ENCODE peak calls at places on chromosomes 16 and 17, in six cellular contexts. One of them, this sample, is unnamed.

GRCh38 chr17:83135692-83136091 is 56.3 kb downstream of the METRNL start:
- DNase-seq in cardiac fibroblast: no peak
- DNase-seq in fibroblast of the aortic adventitia: no peak
- DNase-seq in coronary artery: peak; percentile 61
- DNase-seq in fibroblast of mammary gland: no peak
- DNase-seq in tibial artery: peak; percentile 42
- DNase-seq in this sample: no peak

GRCh38 chr16:57994778-57995177 is 5.7 kb downstream of the ZNF319 start:
- DNase-seq in cardiac fibroblast: peak; percentile 39
- DNase-seq in coronary artery: no peak
- DNase-seq in tibial artery: no peak
- DNase-seq in fibroblast of the aortic adventitia: peak; percentile 11
- DNase-seq in fibroblast of mammary gland: peak; percentile 32
- DNase-seq in this sample: no peak

GRCh38 chr16:22843122-22843521 is 29.2 kb downstream of the HS3ST2 start:
- DNase-seq in tibial artery: no peak
- DNase-seq in fibroblast of mammary gland: no peak
- DNase-seq in coronary artery: no peak
- DNase-seq in cardiac fibroblast: no peak
- DNase-seq in fibroblast of the aortic adventitia: no peak
- DNase-seq in this sample: no peak

GRCh38 chr17:74477411-74477810 is 11.0 kb downstream of the CD300A start:
- DNase-seq in tibial artery: no peak
- DNase-seq in coronary artery: no peak
- DNase-seq in cardiac fibroblast: no peak
- DNase-seq in fibroblast of the aortic adventitia: no peak
- DNase-seq in fibroblast of mammary gland: no peak
- DNase-seq in this sample: no peak

GRCh38 chr17:73013816-73014663 is 78.4 kb downstream of the SLC39A11 start:
- DNase-seq in fibroblast of the aortic adventitia: no peak
- DNase-seq in cardiac fibroblast: peak; percentile 12
- DNase-seq in fibroblast of mammary gland: no peak
- DNase-seq in coronary artery: no peak
- DNase-seq in tibial artery: no peak
- DNase-seq in this sample: no peak

GRCh38 chr17:81046770-81047359 is 11.9 kb downstream of the BAIAP2 start:
- DNase-seq in coronary artery: no peak
- DNase-seq in fibroblast of mammary gland: no peak
- DNase-seq in cardiac fibroblast: no peak
- DNase-seq in fibroblast of the aortic adventitia: no peak
- DNase-seq in tibial artery: no peak
- DNase-seq in this sample: no peak

GRCh38 chr16:67731071-67731810 is 12.1 kb upstream of the GFOD2 start:
- DNase-seq in cardiac fibroblast: no peak
- DNase-seq in fibroblast of mammary gland: no peak
- DNase-seq in coronary artery: no peak
- DNase-seq in fibroblast of the aortic adventitia: no peak
- DNase-seq in tibial artery: no peak
- DNase-seq in this sample: no peak

GRCh38 chr17:8481089-8481488 is 45.4 kb downstream of the NDEL1 start:
- DNase-seq in fibroblast of the aortic adventitia: no peak
- DNase-seq in tibial artery: no peak
- DNase-seq in coronary artery: no peak
- DNase-seq in fibroblast of mammary gland: no peak
- DNase-seq in cardiac fibroblast: no peak
- DNase-seq in this sample: no peak

GRCh38 chr17:1649844-1650409 is at the start of gene RILP:
- DNase-seq in fibroblast of the aortic adventitia: peak; percentile 49
- DNase-seq in cardiac fibroblast: peak; percentile 62
- DNase-seq in fibroblast of mammary gland: peak; percentile 62
- DNase-seq in coronary artery: peak; percentile 90
- DNase-seq in tibial artery: peak; percentile 92
- DNase-seq in this sample: no peak

GRCh38 chr17:1649116-1649843 is 386 bp downstream of the RILP start:
- DNase-seq in cardiac fibroblast: peak; percentile 91
- DNase-seq in fibroblast of the aortic adventitia: peak; percentile 83
- DNase-seq in fibroblast of mammary gland: peak; percentile 83
- DNase-seq in tibial artery: peak; percentile 95
- DNase-seq in coronary artery: peak; percentile 95
- DNase-seq in this sample: peak; percentile 43

GRCh38 chr17:1648582-1649115 is 1.0 kb downstream of the RILP start:
- DNase-seq in coronary artery: peak; percentile 96
- DNase-seq in tibial artery: peak; percentile 97
- DNase-seq in fibroblast of the aortic adventitia: peak; percentile 96
- DNase-seq in fibroblast of mammary gland: peak; percentile 94
- DNase-seq in cardiac fibroblast: peak; percentile 97
- DNase-seq in this sample: peak; percentile 80

GRCh38 chr17:1651559-1651844 is 1.8 kb upstream of the RILP start:
- DNase-seq in coronary artery: no peak
- DNase-seq in tibial artery: no peak
- DNase-seq in fibroblast of mammary gland: no peak
- DNase-seq in cardiac fibroblast: no peak
- DNase-seq in fibroblast of the aortic adventitia: no peak
- DNase-seq in this sample: no peak

GRCh38 chr17:1650731-1651558 is 1.3 kb upstream of the RILP start:
- DNase-seq in tibial artery: no peak
- DNase-seq in coronary artery: no peak
- DNase-seq in fibroblast of mammary gland: no peak
- DNase-seq in fibroblast of the aortic adventitia: no peak
- DNase-seq in cardiac fibroblast: no peak
- DNase-seq in this sample: no peak
- H3K4me3 ChIP-seq in tibial artery: no peak overlapping the region
- H3K4me3 ChIP-seq in coronary artery: no peak overlapping the region
- H3K4me3 ChIP-seq in fibroblast of mammary gland: no peak overlapping the region
- H3K4me3 ChIP-seq in fibroblast of the aortic adventitia: no peak overlapping the region
- H3K4me3 ChIP-seq in cardiac fibroblast: no peak overlapping the region
- H3K4me3 ChIP-seq in this sample: no peak overlapping the region

GRCh38 chr17:63842540-63843386 is at the start of gene SMARCD2:
- DNase-seq in cardiac fibroblast: peak; percentile 100
- DNase-seq in fibroblast of the aortic adventitia: peak; percentile 99
- DNase-seq in fibroblast of mammary gland: peak; percentile 99
- DNase-seq in coronary artery: peak; percentile 100
- DNase-seq in tibial artery: peak; percentile 99
- DNase-seq in this sample: peak; percentile 98
- TF ChIP-seq CTCF in cardiac fibroblast: no peak
- TF ChIP-seq CTCF in fibroblast of the aortic adventitia: no peak
- TF ChIP-seq CTCF in fibroblast of mammary gland: no peak
- TF ChIP-seq CTCF in coronary artery: no peak
- TF ChIP-seq CTCF in tibial artery: no peak
- TF ChIP-seq CTCF in this sample: no peak

DNA sequence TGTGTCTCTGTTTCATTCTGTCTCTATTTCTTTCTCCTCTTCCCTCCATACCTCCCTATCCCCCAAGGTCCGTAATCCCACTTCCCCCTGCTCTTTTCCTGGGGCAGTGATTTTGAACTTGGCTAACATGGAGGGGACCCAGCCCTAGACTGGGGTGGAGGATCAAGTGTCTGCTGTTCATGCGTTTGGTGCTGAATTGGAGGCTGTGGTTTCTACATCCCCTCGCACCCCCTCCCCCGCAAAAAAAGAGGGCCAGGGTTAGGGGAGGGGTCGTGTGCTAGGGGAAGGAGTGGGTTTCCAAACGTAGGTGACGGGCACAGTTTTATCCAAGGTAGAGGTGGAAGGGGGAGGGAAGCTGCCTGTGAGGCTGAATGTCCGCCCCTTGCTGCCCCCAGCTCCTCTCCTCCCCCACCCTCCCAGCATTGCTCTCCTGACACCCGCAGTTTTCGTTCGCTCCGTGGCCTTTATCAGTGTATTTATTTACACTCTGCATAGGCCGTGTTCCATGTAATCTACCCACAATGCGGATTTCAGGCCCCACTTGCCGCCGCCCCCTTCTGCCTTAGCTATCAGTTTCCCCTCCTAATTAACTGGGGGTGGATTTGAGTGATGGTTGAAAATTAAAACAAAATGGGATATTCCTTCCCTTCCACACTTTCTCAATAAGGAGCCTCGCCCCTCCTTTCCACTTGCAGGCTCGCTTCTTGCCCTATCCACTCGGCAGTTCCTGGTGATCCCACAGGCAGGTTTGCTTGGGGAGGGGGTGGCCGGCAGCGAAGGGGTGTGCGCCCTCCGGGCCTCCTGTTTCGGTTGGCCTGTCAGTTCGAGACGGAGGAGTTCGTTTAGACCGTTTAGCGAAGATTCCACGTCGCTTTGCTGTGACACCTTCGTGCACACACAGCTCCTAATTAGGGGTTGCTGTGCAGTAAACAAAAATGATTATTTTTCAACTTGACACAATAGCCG is 2.0 kb downstream of the GNAO1 start:
- DNase-seq in tibial artery: no peak
- DNase-seq in coronary artery: no peak
- DNase-seq in fibroblast of the aortic adventitia: no peak
- DNase-seq in cardiac fibroblast: no peak
- DNase-seq in fibroblast of mammary gland: no peak
- DNase-seq in this sample: no peak
- H3K4me3 ChIP-seq in tibial artery: peak overlapping the region; percentile 85
- H3K4me3 ChIP-seq in coronary artery: peak overlapping the region; percentile 89
- H3K4me3 ChIP-seq in fibroblast of the aortic adventitia: no peak overlapping the region
- H3K4me3 ChIP-seq in cardiac fibroblast: no peak overlapping the region
- H3K4me3 ChIP-seq in fibroblast of mammary gland: no peak overlapping the region
- H3K4me3 ChIP-seq in this sample: no peak overlapping the region

GRCh38 chr17:51888823-51889222 is 269.7 kb downstream of the CA10 start:
- DNase-seq in cardiac fibroblast: no peak
- DNase-seq in fibroblast of mammary gland: no peak
- DNase-seq in fibroblast of the aortic adventitia: no peak
- DNase-seq in coronary artery: no peak
- DNase-seq in tibial artery: no peak
- DNase-seq in this sample: no peak
- TF ChIP-seq CTCF in cardiac fibroblast: no peak
- TF ChIP-seq CTCF in fibroblast of mammary gland: no peak
- TF ChIP-seq CTCF in fibroblast of the aortic adventitia: no peak
- TF ChIP-seq CTCF in coronary artery: no peak
- TF ChIP-seq CTCF in tibial artery: no peak
- TF ChIP-seq CTCF in this sample: no peak

GRCh38 chr17:44910231-44911106 is 4.8 kb downstream of the GFAP start:
- DNase-seq in fibroblast of mammary gland: no peak
- DNase-seq in fibroblast of the aortic adventitia: no peak
- DNase-seq in cardiac fibroblast: no peak
- DNase-seq in coronary artery: no peak
- DNase-seq in tibial artery: no peak
- DNase-seq in this sample: no peak
- H3K4me3 ChIP-seq in fibroblast of mammary gland: no peak overlapping the region
- H3K4me3 ChIP-seq in fibroblast of the aortic adventitia: no peak overlapping the region
- H3K4me3 ChIP-seq in cardiac fibroblast: no peak overlapping the region
- H3K4me3 ChIP-seq in coronary artery: no peak overlapping the region
- H3K4me3 ChIP-seq in tibial artery: no peak overlapping the region
- H3K4me3 ChIP-seq in this sample: no peak overlapping the region

GRCh38 chr17:31357831-31358400 is 33.6 kb upstream of the RAB11FIP4 start:
- DNase-seq in fibroblast of the aortic adventitia: no peak
- DNase-seq in tibial artery: no peak
- DNase-seq in coronary artery: no peak
- DNase-seq in cardiac fibroblast: no peak
- DNase-seq in fibroblast of mammary gland: no peak
- DNase-seq in this sample: no peak
- TF ChIP-seq CTCF in fibroblast of the aortic adventitia: no peak
- TF ChIP-seq CTCF in tibial artery: no peak
- TF ChIP-seq CTCF in coronary artery: no peak
- TF ChIP-seq CTCF in cardiac fibroblast: no peak
- TF ChIP-seq CTCF in fibroblast of mammary gland: no peak
- TF ChIP-seq CTCF in this sample: no peak

GRCh38 chr16:10525214-10525825 is 55.1 kb downstream of the EMP2 start:
- DNase-seq in fibroblast of mammary gland: no peak
- DNase-seq in coronary artery: no peak
- DNase-seq in cardiac fibroblast: no peak
- DNase-seq in fibroblast of the aortic adventitia: no peak
- DNase-seq in tibial artery: no peak
- DNase-seq in this sample: no peak
- H3K4me3 ChIP-seq in fibroblast of mammary gland: no peak overlapping the region
- H3K4me3 ChIP-seq in coronary artery: no peak overlapping the region
- H3K4me3 ChIP-seq in cardiac fibroblast: no peak overlapping the region
- H3K4me3 ChIP-seq in fibroblast of the aortic adventitia: no peak overlapping the region
- H3K4me3 ChIP-seq in tibial artery: no peak overlapping the region
- H3K4me3 ChIP-seq in this sample: no peak overlapping the region

GRCh38 chr17:309361-309888 is 43.2 kb downstream of the RPH3AL start:
- DNase-seq in cardiac fibroblast: no peak
- DNase-seq in coronary artery: no peak
- DNase-seq in tibial artery: no peak
- DNase-seq in fibroblast of mammary gland: no peak
- DNase-seq in fibroblast of the aortic adventitia: no peak
- DNase-seq in this sample: no peak
- TF ChIP-seq CTCF in cardiac fibroblast: peak; percentile 46
- TF ChIP-seq CTCF in coronary artery: no peak
- TF ChIP-seq CTCF in tibial artery: no peak
- TF ChIP-seq CTCF in fibroblast of mammary gland: no peak
- TF ChIP-seq CTCF in fibroblast of the aortic adventitia: no peak
- TF ChIP-seq CTCF in this sample: peak; percentile 60

GRCh38 chr17:69418535-69418934 is 4.0 kb downstream of the MAP2K6 start:
- DNase-seq in coronary artery: no peak
- DNase-seq in cardiac fibroblast: no peak
- DNase-seq in tibial artery: no peak
- DNase-seq in fibroblast of the aortic adventitia: no peak
- DNase-seq in fibroblast of mammary gland: no peak
- DNase-seq in this sample: no peak
- H3K4me3 ChIP-seq in coronary artery: no peak overlapping the region
- H3K4me3 ChIP-seq in cardiac fibroblast: no peak overlapping the region
- H3K4me3 ChIP-seq in tibial artery: no peak overlapping the region
- H3K4me3 ChIP-seq in fibroblast of the aortic adventitia: no peak overlapping the region
- H3K4me3 ChIP-seq in fibroblast of mammary gland: no peak overlapping the region
- H3K4me3 ChIP-seq in this sample: no peak overlapping the region

This sample was measured in AG09309.